ENCODE peak calls at places on chromosomes 3 and 15, in five cellular contexts. One of them, this sample, is unnamed. For H3K9me3, the result is how much of the 10 kb centered on the place peaks cover.

GRCh38 chr3:51938780-51939425 is 2.8 kb downstream of the RRP9 start:
- DNase-seq in pancreas: no peak
- DNase-seq in HepG2: no peak
- DNase-seq in heart left ventricle: no peak
- DNase-seq in Panc1: no peak
- DNase-seq in this sample: no peak

GRCh38 chr3:117699058-117699457 is 989.5 kb downstream of the TUSC7 start:
- DNase-seq in pancreas: no peak
- DNase-seq in HepG2: no peak
- DNase-seq in heart left ventricle: no peak
- DNase-seq in Panc1: no peak
- DNase-seq in this sample: no peak

GRCh38 chr3:107208100-107208499 is 169.1 kb upstream of the CCDC54 start:
- DNase-seq in pancreas: peak
- DNase-seq in HepG2: no peak
- DNase-seq in heart left ventricle: peak
- DNase-seq in Panc1: no peak
- DNase-seq in this sample: peak

GRCh38 chr3:112114558-112115160 is 18.4 kb downstream of the GCSAM start:
- DNase-seq in pancreas: no peak
- DNase-seq in HepG2: no peak
- DNase-seq in heart left ventricle: no peak
- DNase-seq in Panc1: no peak
- DNase-seq in this sample: no peak

GRCh38 chr3:160986060-160986459 is 119.1 kb downstream of the B3GALNT1 start:
- DNase-seq in pancreas: no peak
- DNase-seq in HepG2: no peak
- DNase-seq in heart left ventricle: no peak
- DNase-seq in Panc1: no peak
- DNase-seq in this sample: no peak

GRCh38 chr3:162354343-162354742 is 857.7 kb downstream of the OTOL1 start:
- DNase-seq in pancreas: no peak
- DNase-seq in HepG2: no peak
- DNase-seq in heart left ventricle: no peak
- DNase-seq in Panc1: no peak
- DNase-seq in this sample: no peak

GRCh38 chr3:110062711-110063110 is 725.4 kb upstream of the DPPA4 start:
- DNase-seq in pancreas: no peak
- DNase-seq in HepG2: no peak
- DNase-seq in heart left ventricle: no peak
- DNase-seq in Panc1: no peak
- DNase-seq in this sample: no peak

GRCh38 chr3:195039180-195039843 is 231.6 kb downstream of the XXYLT1 start:
- DNase-seq in pancreas: no peak
- DNase-seq in HepG2: no peak
- DNase-seq in heart left ventricle: no peak
- DNase-seq in Panc1: no peak
- DNase-seq in this sample: no peak

GRCh38 chr3:87958289-87958688 is 100.5 kb downstream of the CGGBP1 start:
- DNase-seq in pancreas: no peak
- DNase-seq in HepG2: no peak
- DNase-seq in heart left ventricle: no peak
- DNase-seq in Panc1: no peak
- DNase-seq in this sample: no peak

GRCh38 chr3:85476891-85477495 is 518.2 kb downstream of the CADM2 start:
- DNase-seq in pancreas: no peak
- DNase-seq in HepG2: no peak
- DNase-seq in heart left ventricle: no peak
- DNase-seq in Panc1: no peak
- DNase-seq in this sample: no peak

GRCh38 chr3:24550588-24550987 is 55.9 kb upstream of the THRB start:
- DNase-seq in pancreas: no peak
- DNase-seq in HepG2: no peak
- DNase-seq in heart left ventricle: no peak
- DNase-seq in Panc1: no peak
- DNase-seq in this sample: no peak

GRCh38 chr15:66774001-66774814 is 72.2 kb downstream of the SMAD6 start:
- DNase-seq in pancreas: peak
- DNase-seq in HepG2: peak
- DNase-seq in heart left ventricle: peak
- DNase-seq in Panc1: peak
- DNase-seq in this sample: peak

GRCh38 chr3:45135959-45136358 is 10.2 kb downstream of the CDCP1 start:
- DNase-seq in pancreas: no peak
- DNase-seq in HepG2: no peak
- DNase-seq in heart left ventricle: no peak
- DNase-seq in Panc1: no peak
- DNase-seq in this sample: no peak

GRCh38 chr15:84657748-84658079 is 285 bp downstream of the NMB start:
- DNase-seq in pancreas: no peak
- DNase-seq in HepG2: no peak
- DNase-seq in heart left ventricle: no peak
- DNase-seq in Panc1: no peak
- DNase-seq in this sample: no peak

GRCh38 chr15:84658788-84659411 is 901 bp upstream of the NMB start:
- DNase-seq in pancreas: no peak
- DNase-seq in HepG2: no peak
- DNase-seq in heart left ventricle: no peak
- DNase-seq in Panc1: no peak
- DNase-seq in this sample: no peak

GRCh38 chr15:84654689-84655453 is 788 bp upstream of the WDR73 start:
- DNase-seq in pancreas: peak
- DNase-seq in HepG2: peak
- DNase-seq in heart left ventricle: peak
- DNase-seq in Panc1: peak
- DNase-seq in this sample: peak

GRCh38 chr15:84658080-84658787 is at the start of gene NMB:
- DNase-seq in pancreas: peak
- DNase-seq in HepG2: peak
- DNase-seq in heart left ventricle: peak
- DNase-seq in Panc1: no peak
- DNase-seq in this sample: peak

DNA sequence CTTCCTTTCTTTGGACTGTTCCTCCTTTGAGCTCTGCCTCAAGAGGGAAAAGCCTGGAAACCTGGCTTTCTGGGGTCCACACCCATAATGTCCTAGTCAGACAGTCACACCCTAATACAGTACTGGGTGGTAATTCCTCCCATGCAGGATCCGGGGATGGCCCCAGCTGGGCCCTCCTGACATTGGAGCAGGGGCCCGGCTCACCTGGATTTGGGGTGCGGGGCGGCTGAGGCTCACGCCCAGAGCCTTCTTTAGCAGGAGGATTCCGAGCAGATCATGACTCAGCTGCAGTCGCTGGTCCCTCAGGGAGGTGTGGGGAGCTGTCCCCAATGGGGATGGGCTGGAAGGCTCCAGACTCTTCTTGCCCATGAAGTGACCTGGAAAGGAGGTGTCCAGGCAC is 1.0 kb downstream of the NMB start:
- DNase-seq in pancreas: no peak
- DNase-seq in HepG2: no peak
- DNase-seq in heart left ventricle: no peak
- DNase-seq in Panc1: no peak
- DNase-seq in this sample: no peak
- H3K4me3 ChIP-seq in pancreas: no peak
- H3K4me3 ChIP-seq in HepG2: no peak
- H3K4me3 ChIP-seq in heart left ventricle: no peak
- H3K4me3 ChIP-seq in Panc1: no peak
- H3K4me3 ChIP-seq in this sample: no peak

DNA sequence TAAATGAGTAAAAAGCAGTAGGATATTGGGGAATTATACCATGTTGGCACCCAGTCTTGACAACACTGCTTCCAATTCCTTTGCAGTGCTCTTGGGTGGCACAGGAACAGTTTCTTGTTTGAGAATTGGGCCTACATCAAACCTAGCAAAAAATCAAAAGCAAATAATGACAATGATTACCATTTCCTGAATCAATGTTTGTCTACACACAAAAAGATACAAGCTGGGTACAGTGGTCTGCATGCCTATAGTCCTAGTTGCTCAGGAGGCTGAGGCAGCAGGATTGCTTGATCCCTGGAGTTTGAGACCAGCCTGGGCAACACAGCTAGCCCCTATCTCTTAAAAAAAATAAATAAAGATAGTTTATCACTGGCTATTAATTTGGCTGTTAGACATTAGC is 8.0 kb downstream of the MTFMT start:
- DNase-seq in pancreas: no peak
- DNase-seq in HepG2: no peak
- DNase-seq in heart left ventricle: no peak
- DNase-seq in Panc1: no peak
- DNase-seq in this sample: no peak
- H3K9me3 ChIP-seq in pancreas: under half
- H3K9me3 ChIP-seq in HepG2: under half
- H3K9me3 ChIP-seq in heart left ventricle: under half
- H3K9me3 ChIP-seq in Panc1: under half
- H3K9me3 ChIP-seq in this sample: under half

GRCh38 chr15:95446854-95447253 is 883.6 kb upstream of the NR2F2 start:
- DNase-seq in pancreas: no peak
- DNase-seq in HepG2: no peak
- DNase-seq in heart left ventricle: no peak
- DNase-seq in Panc1: no peak
- DNase-seq in this sample: no peak
- H3K4me3 ChIP-seq in pancreas: no peak
- H3K4me3 ChIP-seq in HepG2: no peak
- H3K4me3 ChIP-seq in heart left ventricle: no peak
- H3K4me3 ChIP-seq in Panc1: no peak
- H3K4me3 ChIP-seq in this sample: no peak

GRCh38 chr15:25022233-25022632 is 67.4 kb downstream of the SNRPN start:
- DNase-seq in pancreas: no peak
- DNase-seq in HepG2: no peak
- DNase-seq in heart left ventricle: no peak
- DNase-seq in Panc1: no peak
- DNase-seq in this sample: no peak
- H3K9me3 ChIP-seq in pancreas: under half
- H3K9me3 ChIP-seq in HepG2: half or more
- H3K9me3 ChIP-seq in heart left ventricle: half or more
- H3K9me3 ChIP-seq in Panc1: under half
- H3K9me3 ChIP-seq in this sample: under half

GRCh38 chr15:57592426-57592825 is 722 bp downstream of the MYZAP start:
- DNase-seq in pancreas: no peak
- DNase-seq in HepG2: no peak
- DNase-seq in heart left ventricle: no peak
- DNase-seq in Panc1: no peak
- DNase-seq in this sample: no peak
- H3K4me3 ChIP-seq in pancreas: peak
- H3K4me3 ChIP-seq in HepG2: no peak
- H3K4me3 ChIP-seq in heart left ventricle: peak
- H3K4me3 ChIP-seq in Panc1: peak
- H3K4me3 ChIP-seq in this sample: no peak

GRCh38 chr3:35900079-35900478 is 260.8 kb downstream of the ARPP21 start:
- DNase-seq in pancreas: no peak
- DNase-seq in HepG2: no peak
- DNase-seq in heart left ventricle: no peak
- DNase-seq in Panc1: no peak
- DNase-seq in this sample: no peak

GRCh38 chr3:35899245-35899644 is 259.9 kb downstream of the ARPP21 start:
- DNase-seq in pancreas: no peak
- DNase-seq in HepG2: no peak
- DNase-seq in heart left ventricle: no peak
- DNase-seq in Panc1: no peak
- DNase-seq in this sample: no peak
- H3K9me3 ChIP-seq in pancreas: under half
- H3K9me3 ChIP-seq in HepG2: under half
- H3K9me3 ChIP-seq in heart left ventricle: under half
- H3K9me3 ChIP-seq in Panc1: under half
- H3K9me3 ChIP-seq in this sample: under half

DNA sequence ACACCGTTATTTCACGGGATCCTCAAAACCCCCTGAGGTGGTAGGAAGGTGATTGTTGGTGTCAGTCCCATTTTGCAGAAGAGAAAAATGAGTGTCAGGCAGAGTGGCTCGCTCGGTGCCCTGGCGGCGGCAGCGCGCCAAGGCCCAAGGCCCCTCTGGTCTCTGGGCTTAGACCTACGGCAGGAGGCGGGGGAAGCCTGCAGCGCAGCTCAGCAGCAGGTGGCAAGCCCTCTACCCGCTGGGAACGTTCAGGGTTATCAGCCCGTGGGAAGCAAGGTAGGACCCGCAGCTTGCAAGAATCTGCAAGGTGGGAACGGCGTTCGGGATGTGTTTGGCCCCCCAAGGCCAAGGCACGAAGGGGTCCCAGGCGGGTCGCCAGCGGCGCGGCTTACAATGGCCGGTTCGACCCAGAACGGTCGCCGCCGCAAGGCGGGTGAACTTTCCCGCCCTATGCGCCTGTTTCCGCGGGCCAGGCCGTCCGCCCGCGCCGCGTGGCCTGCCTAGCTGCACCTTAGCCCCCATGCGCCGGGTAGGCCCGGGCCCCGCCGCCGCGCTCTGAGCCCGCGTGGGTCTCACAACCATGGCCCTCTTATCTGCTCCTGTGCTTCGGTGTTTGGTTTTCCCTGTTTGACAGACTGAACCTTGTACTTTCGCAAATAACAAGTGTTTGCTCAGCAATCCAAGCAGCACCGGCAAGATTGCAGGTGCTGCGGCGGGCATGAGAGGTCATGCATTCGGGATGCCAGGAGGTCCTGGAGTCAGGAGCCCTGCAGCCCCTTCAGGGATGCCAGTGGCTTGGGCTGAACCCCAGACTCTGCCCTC is 39.7 kb downstream of the CCNL1 start:
- DNase-seq in pancreas: peak
- DNase-seq in HepG2: peak
- DNase-seq in heart left ventricle: no peak
- DNase-seq in Panc1: no peak
- DNase-seq in this sample: no peak
- H3K4me3 ChIP-seq in pancreas: peak
- H3K4me3 ChIP-seq in HepG2: no peak
- H3K4me3 ChIP-seq in heart left ventricle: no peak
- H3K4me3 ChIP-seq in Panc1: peak
- H3K4me3 ChIP-seq in this sample: no peak

DNA sequence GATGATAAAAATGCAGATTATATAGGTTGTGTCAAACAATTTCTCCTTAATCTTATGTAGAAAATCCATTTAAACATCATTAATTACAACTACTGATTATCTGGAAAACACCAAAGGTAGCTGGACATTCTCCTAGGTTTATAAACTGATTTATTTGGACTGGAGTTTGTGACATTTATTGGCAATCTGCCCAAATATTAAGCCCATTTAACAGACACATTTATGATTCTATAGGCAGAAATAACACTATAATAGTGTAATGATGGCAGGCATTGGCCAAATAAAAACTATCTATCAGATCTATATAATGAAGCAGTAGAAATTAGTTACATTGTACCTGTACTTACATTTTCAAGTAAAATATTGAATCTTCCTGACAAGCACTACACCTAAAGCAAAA is 117.8 kb downstream of the TFDP2 start:
- DNase-seq in pancreas: no peak
- DNase-seq in HepG2: no peak
- DNase-seq in heart left ventricle: no peak
- DNase-seq in Panc1: no peak
- DNase-seq in this sample: no peak
- H3K9me3 ChIP-seq in pancreas: under half
- H3K9me3 ChIP-seq in HepG2: under half
- H3K9me3 ChIP-seq in heart left ventricle: under half
- H3K9me3 ChIP-seq in Panc1: under half
- H3K9me3 ChIP-seq in this sample: under half

This sample was measured in MG63.